ENCODE peak calls at places on chromosome 12, in seven cellular contexts. T is CD8-positive, alpha-beta memory T cell; W is A673; I is fibroblast of lung; J is MG63; S is A549; Y is tibial artery. V is an unnamed sample. For H3K9me3, the result is how much of the 10 kb centered on the place peaks cover.

GRCh38 chr12:109962388-109962787 is 33.8 kb downstream of the GIT2 start:
- DNase-seq in W (no peak), T (no peak), S (no peak), J (no peak), I (no peak), Y (no peak), V (no peak)

GRCh38 chr12:8905546-8905945 is 8.8 kb upstream of the PHC1 start:
- DNase-seq in Y (no peak), I (no peak), T (no peak), S (no peak), W (no peak), J (no peak), V (no peak)

GRCh38 chr12:124498178-124498869 is 69.1 kb downstream of the NCOR2 start:
- DNase-seq in T (no peak), J (peak), Y (no peak), S (no peak), I (peak), W (no peak), V (no peak)

GRCh38 chr12:60501124-60501729 is 905.4 kb downstream of the SLC16A7 start:
- DNase-seq in I (peak), Y (no peak), T (no peak), J (no peak), W (peak), S (no peak), V (no peak)

GRCh38 chr12:106369624-106370346 is 12.2 kb downstream of the POLR3B start:
- DNase-seq in J (peak), W (no peak), T (no peak), Y (no peak), S (peak), I (peak), V (no peak)

GRCh38 chr12:71007025-71007424 is 86.5 kb upstream of the PTPRR start:
- DNase-seq in T (no peak), S (no peak), J (no peak), Y (no peak), W (no peak), I (no peak), V (no peak)

GRCh38 chr12:51181558-51181957 is 8.6 kb upstream of the TFCP2 start:
- DNase-seq in Y (no peak), S (no peak), J (no peak), I (no peak), T (no peak), W (no peak), V (peak)

GRCh38 chr12:107818984-107819383 is 44.5 kb downstream of the ASCL4 start:
- DNase-seq in W (peak), T (no peak), Y (peak), J (peak), I (peak), S (no peak), V (no peak)

GRCh38 chr12:108313609-108314331 is 25.3 kb downstream of the CMKLR1 start:
- DNase-seq in W (no peak), I (no peak), J (no peak), Y (no peak), S (no peak), T (no peak), V (no peak)

DNA sequence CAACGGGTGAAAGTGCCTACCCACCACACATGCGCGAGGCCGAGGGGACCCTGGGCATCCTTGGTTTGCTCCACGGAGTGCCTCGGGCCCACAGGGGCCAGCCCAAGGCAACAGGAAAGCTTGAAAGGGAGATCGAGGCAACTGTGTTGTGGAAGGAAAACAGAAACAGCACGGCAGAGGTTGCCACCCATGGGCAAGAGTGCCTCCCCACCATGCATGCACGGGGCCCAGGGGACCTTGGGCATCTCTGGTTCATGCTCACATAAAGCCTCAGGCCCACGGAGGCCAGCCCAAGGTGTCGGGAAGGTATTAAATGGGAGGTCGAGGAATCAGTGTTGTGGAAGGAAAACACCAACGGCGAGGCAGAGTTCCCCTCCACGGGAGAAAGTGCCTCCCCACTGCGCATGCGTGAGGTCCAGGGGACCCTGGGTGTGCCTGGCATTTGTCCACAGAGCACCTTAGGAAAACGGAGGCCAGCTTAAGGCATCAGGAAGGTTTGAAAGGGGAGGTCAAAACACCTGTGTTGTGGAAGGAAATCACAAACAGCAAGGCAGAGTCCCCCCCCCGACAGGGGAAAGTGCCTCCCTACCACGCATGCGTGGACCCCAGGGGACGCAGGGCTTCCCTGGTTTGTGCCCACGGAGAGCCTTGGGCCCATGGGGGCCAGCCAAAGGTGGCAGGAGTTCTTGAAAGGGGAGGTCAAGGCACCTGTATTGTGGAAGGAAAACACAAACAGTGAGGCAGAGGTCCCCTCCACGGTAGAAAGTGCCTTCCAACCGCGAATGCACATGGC is 367.3 kb downstream of the ALG10 start:
- DNase-seq in S (no peak), W (no peak), I (no peak), J (no peak), Y (no peak), T (no peak), V (peak)
- H3K9me3 ChIP-seq in S (under half), W (under half), I (under half), J (under half), Y (under half), T (under half), V (under half)

GRCh38 chr12:44342371-44342770 is 506.5 kb downstream of the TMEM117 start:
- DNase-seq in S (no peak), W (no peak), J (no peak), Y (no peak), T (no peak), I (no peak), V (no peak)
- H3K9me3 ChIP-seq in S (under half), W (under half), J (under half), Y (under half), T (under half), I (under half), V (under half)

GRCh38 chr12:131140697-131141096 is 187.0 kb downstream of the ADGRD1 start:
- DNase-seq in S (no peak), T (no peak), Y (no peak), J (no peak), W (no peak), I (no peak), V (peak)
- H3K9me3 ChIP-seq in S (under half), T (under half), Y (under half), J (under half), W (under half), I (under half), V (under half)

DNA sequence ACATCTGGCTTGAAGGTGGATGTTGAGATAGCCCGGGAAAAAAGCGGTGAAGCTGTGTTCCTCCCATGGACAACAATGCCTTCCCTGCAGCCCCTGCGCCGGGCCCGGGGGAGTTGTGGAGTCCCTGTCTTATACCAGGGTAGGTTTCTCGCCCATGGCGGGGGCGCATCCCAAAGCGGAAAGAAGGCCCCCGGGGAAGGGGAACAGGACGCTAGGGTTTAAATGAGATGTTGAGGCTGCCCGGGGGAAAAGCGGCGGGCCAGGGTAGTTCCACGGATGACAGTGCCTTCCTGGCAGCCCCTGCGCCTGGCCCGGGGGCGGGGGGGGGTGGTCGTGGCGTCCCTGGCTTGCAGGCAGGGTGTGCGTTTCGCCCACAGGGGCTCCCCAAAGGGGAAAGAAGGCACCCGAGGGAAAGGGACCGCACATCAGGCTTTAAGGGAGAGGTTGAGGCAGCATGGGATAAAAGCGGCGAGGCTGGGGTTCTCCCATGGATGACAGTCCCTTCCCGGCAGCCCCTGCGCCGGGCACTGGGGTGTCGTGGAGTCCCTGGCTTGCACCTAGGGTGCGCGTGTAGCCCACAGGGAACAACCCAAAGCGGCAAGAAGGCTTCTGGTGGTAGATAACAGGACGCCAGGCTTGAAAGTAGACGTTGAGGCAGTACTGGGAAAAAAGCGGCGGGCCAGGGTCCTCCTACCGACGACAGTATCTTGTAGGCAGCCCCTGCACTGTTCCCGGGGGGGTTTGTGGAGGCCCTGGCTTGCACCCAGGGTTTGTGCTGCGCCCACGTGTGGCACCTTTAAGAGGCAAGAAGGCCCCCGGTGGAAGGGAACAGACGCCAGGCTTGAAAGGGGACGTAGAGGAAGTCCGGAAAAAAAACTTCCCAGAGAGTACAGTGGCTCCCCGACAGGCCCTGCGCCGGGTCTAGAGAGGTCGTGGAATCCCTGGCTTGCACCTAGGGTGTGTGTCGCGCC is 160.8 kb upstream of the ALG10B start:
- DNase-seq in T (no peak), J (no peak), S (no peak), W (no peak), Y (no peak), I (no peak), V (peak)
- H3K9me3 ChIP-seq in T (under half), J (under half), S (under half), W (under half), Y (under half), I (under half), V (under half)

DNA sequence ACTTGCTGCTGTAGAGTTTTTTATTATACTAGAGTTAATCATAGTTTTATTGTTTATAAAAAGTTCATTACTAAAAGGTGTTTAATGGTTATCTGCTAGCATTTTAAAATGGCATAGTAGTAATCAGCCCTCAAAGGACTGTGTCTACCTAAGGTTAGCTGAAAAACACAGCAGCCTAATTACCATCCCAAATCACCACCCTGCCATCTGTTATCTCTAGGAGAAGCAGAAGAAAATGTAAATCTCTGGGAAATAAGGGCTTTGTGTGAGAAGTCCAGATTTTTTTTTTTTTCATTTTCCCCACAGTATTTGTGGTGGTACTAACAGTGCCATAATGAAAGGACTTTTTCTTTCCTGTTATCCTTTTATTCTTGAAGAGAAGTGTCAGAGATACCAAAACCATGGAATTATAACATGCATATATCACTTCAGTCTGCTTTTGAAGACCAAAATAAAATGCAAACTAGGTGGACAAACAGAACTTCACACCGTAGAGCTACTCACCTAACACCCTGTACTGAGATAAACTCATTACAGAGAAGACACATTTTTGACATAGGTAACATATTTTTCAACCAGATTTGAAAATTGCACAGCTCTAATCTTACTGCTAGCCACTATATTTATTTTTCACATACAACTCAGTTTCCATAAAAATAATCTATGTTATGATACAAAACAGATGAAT is 876.2 kb downstream of the C12orf50 start:
- DNase-seq in J (no peak), W (no peak), Y (no peak), S (no peak), I (no peak), T (no peak), V (no peak)
- H3K9me3 ChIP-seq in J (under half), W (under half), Y (under half), S (under half), I (under half), T (under half), V (under half)

V was measured in sigmoid colon.